ENCODE peak calls at places on chromosomes 16 and 17, in four cellular contexts. A is MM.1S, P is activated T-cell treated with anti-CD3 and anti-CD28 coated beads for 1 hour, J is NCI-H510A treated with DMSO at 0.1 percent for 48 hours. V is an unnamed sample.

GRCh38 chr16:25707553-25707952 is 15.8 kb downstream of the HS3ST4 start:
- DNase-seq in P (no peak), J (no peak), A (no peak), V (no peak)

GRCh38 chr16:86951831-86952598 is 365.2 kb downstream of the C16orf95 start:
- DNase-seq in A (no peak), P (no peak), J (no peak), V (peak)

GRCh38 chr16:86789621-86790051 is 211.3 kb downstream of the FOXL1 start:
- DNase-seq in P (no peak), A (no peak), J (no peak), V (no peak)

GRCh38 chr16:11700264-11701029 is 32.2 kb downstream of the SNN start:
- DNase-seq in A (no peak), J (no peak), P (no peak), V (no peak)

GRCh38 chr16:66511615-66512500 is 38.1 kb downstream of the TK2 start:
- DNase-seq in J (no peak), A (no peak), P (no peak), V (no peak)

GRCh38 chr16:24013733-24014645 is 178.2 kb downstream of the PRKCB start:
- DNase-seq in P (peak), A (peak), J (no peak), V (peak)

GRCh38 chr17:48241131-48241591 is 133.6 kb downstream of the SNX11 start:
- DNase-seq in P (no peak), J (no peak), A (peak), V (peak)

GRCh38 chr17:70875729-70876344 is 706.5 kb downstream of the KCNJ2 start:
- DNase-seq in P (no peak), J (no peak), A (no peak), V (no peak)

GRCh38 chr17:14289162-14289561 is 11.7 kb upstream of the HS3ST3B1 start:
- DNase-seq in A (no peak), P (no peak), J (no peak), V (no peak)

GRCh38 chr17:82871056-82871775 is 31.4 kb upstream of the ZNF750 start:
- DNase-seq in J (no peak), A (no peak), P (no peak), V (no peak)

GRCh38 chr16:78235168-78235800 is 135.8 kb downstream of the WWOX start:
- DNase-seq in A (peak), P (peak), J (peak), V (peak)

GRCh38 chr17:40614431-40615294 is 33.0 kb downstream of the SMARCE1 start:
- DNase-seq in P (no peak), A (no peak), J (no peak), V (no peak)

GRCh38 chr17:61656721-61657217 is 65.8 kb upstream of the NACA2 start:
- DNase-seq in P (no peak), J (no peak), A (no peak), V (no peak)

GRCh38 chr16:12317856-12318591 is 341.5 kb downstream of the SNX29 start:
- DNase-seq in P (no peak), J (no peak), A (no peak), V (no peak)

GRCh38 chr17:75843577-75844529 is at the start of gene UNC13D:
- DNase-seq in J (no peak), P (peak), A (no peak), V (no peak)

GRCh38 chr16:51164574-51164973 is 13.5 kb upstream of the SALL1 start:
- DNase-seq in P (no peak), A (no peak), J (no peak), V (no peak)

GRCh38 chr16:50114357-50115129 is 38.6 kb upstream of the TENT4B start:
- DNase-seq in A (no peak), P (no peak), J (no peak), V (no peak)

GRCh38 chr16:2960183-2961010 is 3.7 kb upstream of the KREMEN2 start:
- DNase-seq in A (no peak), J (no peak), P (no peak), V (no peak)

GRCh38 chr17:17042851-17043667 is 802 bp downstream of the MPRIP start:
- DNase-seq in P (peak), A (peak), J (no peak), V (no peak)

V was measured in foreskin melanocyte.